ENCODE peak calls at places on chromosomes 1 and 21, in eight cellular contexts. N is IMR-90, D is NCI-H1092 treated with DMSO at 0.1 percent for 48 hours, F is GM23248, V is heart left ventricle, A is endothelial cell, Z is A172, M is DMS153. L is an unnamed sample.

GRCh38 chr21:45179568-45180288 is 105.3 kb downstream of the ADARB1 start:
- DNase-seq in N (no peak), D (no peak), F (no peak), V (no peak), A (no peak), Z (no peak), M (no peak), L (no peak)

GRCh38 chr1:53982034-53982761 is 35.8 kb downstream of the LDLRAD1 start:
- DNase-seq in N (peak), D (no peak), F (peak), V (peak), A (peak), Z (no peak), M (peak), L (no peak)

GRCh38 chr1:159980786-159981185 is 26.7 kb upstream of the SLAMF9 start:
- DNase-seq in N (no peak), D (no peak), F (no peak), V (no peak), A (no peak), Z (no peak), M (no peak), L (no peak)

GRCh38 chr1:176560681-176561080 is 97.7 kb downstream of the PAPPA2 start:
- DNase-seq in N (no peak), D (no peak), F (peak), V (no peak), A (no peak), Z (no peak), M (no peak), L (no peak)

GRCh38 chr1:26553942-26554682 is 24.6 kb downstream of the RPS6KA1 start:
- DNase-seq in N (no peak), D (no peak), F (no peak), V (no peak), A (no peak), Z (no peak), M (no peak), L (no peak)

GRCh38 chr1:91731815-91732214 is 154.1 kb downstream of the TGFBR3 start:
- DNase-seq in N (peak), D (no peak), F (peak), V (no peak), A (no peak), Z (peak), M (no peak), L (peak)

GRCh38 chr21:40881767-40882166 is 34.8 kb upstream of the DSCAM start:
- DNase-seq in N (no peak), D (no peak), F (no peak), V (no peak), A (no peak), Z (no peak), M (no peak), L (no peak)

GRCh38 chr1:244834596-244835275 is 722 bp upstream of the COX20 start:
- DNase-seq in N (peak), D (peak), F (peak), V (peak), A (peak), Z (peak), M (peak), L (peak)

GRCh38 chr1:234863596-234863995 is 253.6 kb upstream of the IRF2BP2 start:
- DNase-seq in N (peak), D (no peak), F (peak), V (no peak), A (no peak), Z (peak), M (no peak), L (no peak)

GRCh38 chr21:32245971-32246370 is 32.9 kb downstream of the MIS18A start:
- DNase-seq in N (no peak), D (no peak), F (no peak), V (no peak), A (no peak), Z (no peak), M (no peak), L (no peak)

GRCh38 chr1:201320168-201320842 is 37.0 kb downstream of the PKP1 start:
- DNase-seq in N (no peak), D (peak), F (no peak), V (no peak), A (no peak), Z (no peak), M (no peak), L (no peak)